ENCODE peak calls at places on chromosomes 3 and 15, in six cellular contexts. L is IMR-90, M is H1, P is trophoblast cell, C is neuronal stem cell, U is H9. E is an unnamed sample.

GRCh38 chr15:79172032-79172481 is 81.5 kb upstream of the RASGRF1 start:
- DNase-seq in U (peak), P (peak), L (no peak), C (no peak), M (no peak), E (no peak)

GRCh38 chr15:66578286-66578875 is 12.6 kb upstream of the LCTL start:
- DNase-seq in C (no peak), L (peak), U (no peak), P (peak), M (no peak), E (peak)

GRCh38 chr3:170690133-170690981 is 104.5 kb upstream of the SLC7A14 start:
- DNase-seq in U (peak), C (peak), P (peak), M (no peak), L (peak), E (peak)

GRCh38 chr3:123406598-123406997 is 42.3 kb downstream of the ADCY5 start:
- DNase-seq in L (no peak), M (no peak), C (no peak), P (no peak), U (no peak), E (no peak)

GRCh38 chr3:113002676-113003075 is 11.9 kb downstream of the GTPBP8 start:
- DNase-seq in M (no peak), U (no peak), C (no peak), L (no peak), P (no peak), E (no peak)

GRCh38 chr3:185825379-185825638 is 467 bp upstream of the IGF2BP2 start:
- DNase-seq in P (no peak), C (no peak), U (no peak), M (no peak), L (no peak), E (no peak)

GRCh38 chr15:51879555-51879954 is 50.1 kb downstream of the TMOD3 start:
- DNase-seq in M (no peak), P (peak), U (no peak), L (peak), C (no peak), E (peak)

GRCh38 chr3:115999598-115999997 is 376.3 kb downstream of the GAP43 start:
- DNase-seq in U (peak), P (no peak), L (peak), C (no peak), M (no peak), E (peak)

GRCh38 chr15:60392601-60392985 is 5.2 kb downstream of the ANXA2 start:
- DNase-seq in P (peak), U (no peak), C (no peak), L (peak), M (no peak), E (peak)

GRCh38 chr15:68299436-68299835 is 21.9 kb downstream of the FEM1B start:
- DNase-seq in P (no peak), L (no peak), M (no peak), U (no peak), C (no peak), E (no peak)

GRCh38 chr3:37833790-37834189 is 27.9 kb upstream of the CTDSPL start:
- DNase-seq in M (no peak), L (no peak), U (no peak), P (peak), C (no peak), E (no peak)

GRCh38 chr3:71104090-71104489 is 479.4 kb downstream of the FOXP1 start:
- DNase-seq in C (no peak), U (no peak), L (peak), M (no peak), P (no peak), E (peak)

GRCh38 chr3:8509961-8510360 is 8.3 kb downstream of the LMCD1 start:
- DNase-seq in L (peak), M (no peak), C (no peak), U (no peak), P (peak), E (peak)

GRCh38 chr3:192916455-192917257 is 1.0 kb downstream of the MB21D2 start:
- DNase-seq in C (peak), U (peak), P (peak), L (peak), M (peak), E (peak)

GRCh38 chr3:125137432-125138033 is 75.0 kb downstream of the SLC12A8 start:
- DNase-seq in C (no peak), M (no peak), L (peak), U (no peak), P (peak), E (peak)

GRCh38 chr15:39404767-39405173 is 176.1 kb upstream of the THBS1 start:
- DNase-seq in C (no peak), L (peak), P (peak), U (no peak), M (no peak), E (peak)

GRCh38 chr3:51338632-51339031 is 46.5 kb upstream of the MANF start:
- DNase-seq in C (no peak), P (no peak), M (no peak), L (no peak), U (peak), E (no peak)

GRCh38 chr3:10467904-10468610 is 37.3 kb downstream of the ATP2B2 start:
- DNase-seq in U (no peak), L (no peak), C (no peak), M (no peak), P (no peak), E (no peak)

GRCh38 chr3:172357850-172358754 is 90.2 kb downstream of the GHSR start:
- DNase-seq in C (no peak), P (no peak), L (peak), M (no peak), U (no peak), E (no peak)

GRCh38 chr15:25408929-25409328 is 29.9 kb downstream of the UBE3A start:
- DNase-seq in P (no peak), L (no peak), C (no peak), U (no peak), M (no peak), E (no peak)

GRCh38 chr3:115855911-115856310 is 232.6 kb downstream of the GAP43 start:
- DNase-seq in M (no peak), L (peak), C (no peak), P (peak), U (no peak), E (peak)

GRCh38 chr3:128917291-128917690 is 37.9 kb downstream of the ACAD9 start:
- DNase-seq in P (no peak), L (no peak), U (no peak), M (no peak), C (no peak), E (no peak)

GRCh38 chr3:72054976-72055375 is 270.0 kb upstream of the PROK2 start:
- DNase-seq in L (no peak), M (no peak), U (no peak), P (peak), C (no peak), E (no peak)

GRCh38 chr3:69740103-69741021 is 1.1 kb downstream of the MITF start:
- DNase-seq in M (peak), P (peak), L (no peak), U (peak), C (no peak), E (peak)

GRCh38 chr3:126878664-126879063 is 104.3 kb upstream of the PLXNA1 start:
- DNase-seq in P (no peak), L (no peak), U (no peak), M (no peak), C (no peak), E (no peak)

GRCh38 chr15:41417418-41417811 is 520 bp downstream of the RTF1 start:
- DNase-seq in U (peak), M (no peak), L (peak), P (no peak), C (no peak), E (peak)

GRCh38 chr3:147267431-147267830 is 138.9 kb downstream of the ZIC4 start:
- DNase-seq in C (no peak), P (no peak), L (peak), U (no peak), M (no peak), E (no peak)

GRCh38 chr3:97815149-97815917 is 6.5 kb upstream of the CRYBG3 start:
- DNase-seq in C (no peak), U (no peak), M (no peak), L (peak), P (no peak), E (no peak)

GRCh38 chr15:39403674-39404117 is 177.2 kb upstream of the THBS1 start:
- DNase-seq in C (no peak), U (no peak), L (peak), P (peak), M (no peak), E (peak)

GRCh38 chr15:28914046-28914445 is 28.3 kb downstream of the APBA2 start:
- DNase-seq in M (no peak), P (no peak), C (no peak), L (no peak), U (no peak), E (no peak)

GRCh38 chr15:40591310-40591845 is 2.7 kb upstream of the KNL1 start:
- DNase-seq in C (no peak), P (no peak), U (peak), L (no peak), M (no peak), E (no peak)

GRCh38 chr3:62186967-62187366 is 186.4 kb downstream of the FEZF2 start:
- DNase-seq in L (peak), P (peak), M (no peak), C (no peak), U (no peak), E (peak)

GRCh38 chr15:63483521-63484371 is 20.6 kb upstream of the USP3 start:
- DNase-seq in M (no peak), L (no peak), U (no peak), P (peak), C (no peak), E (no peak)

GRCh38 chr15:60179786-60180391 is 175.8 kb downstream of the FOXB1 start:
- DNase-seq in M (no peak), U (no peak), L (peak), C (peak), P (peak), E (peak)

GRCh38 chr15:29571728-29572454 is 250.4 kb downstream of the TJP1 start:
- DNase-seq in P (no peak), M (no peak), U (no peak), C (peak), L (no peak), E (peak)

GRCh38 chr3:14047027-14047426 is 77.6 kb downstream of the CHCHD4 start:
- DNase-seq in P (no peak), L (no peak), M (no peak), C (no peak), U (no peak), E (no peak)

GRCh38 chr3:95048564-95048963 is 985.7 kb downstream of the NSUN3 start:
- DNase-seq in U (no peak), M (no peak), C (no peak), P (no peak), L (no peak), E (peak)

GRCh38 chr3:52087728-52088127 is 31.4 kb upstream of the DUSP7 start:
- DNase-seq in L (no peak), C (no peak), M (no peak), U (no peak), P (no peak), E (no peak)

GRCh38 chr3:43093006-43093405 is 12.9 kb downstream of the POMGNT2 start:
- DNase-seq in L (no peak), P (no peak), U (no peak), C (no peak), M (no peak), E (no peak)

DNA sequence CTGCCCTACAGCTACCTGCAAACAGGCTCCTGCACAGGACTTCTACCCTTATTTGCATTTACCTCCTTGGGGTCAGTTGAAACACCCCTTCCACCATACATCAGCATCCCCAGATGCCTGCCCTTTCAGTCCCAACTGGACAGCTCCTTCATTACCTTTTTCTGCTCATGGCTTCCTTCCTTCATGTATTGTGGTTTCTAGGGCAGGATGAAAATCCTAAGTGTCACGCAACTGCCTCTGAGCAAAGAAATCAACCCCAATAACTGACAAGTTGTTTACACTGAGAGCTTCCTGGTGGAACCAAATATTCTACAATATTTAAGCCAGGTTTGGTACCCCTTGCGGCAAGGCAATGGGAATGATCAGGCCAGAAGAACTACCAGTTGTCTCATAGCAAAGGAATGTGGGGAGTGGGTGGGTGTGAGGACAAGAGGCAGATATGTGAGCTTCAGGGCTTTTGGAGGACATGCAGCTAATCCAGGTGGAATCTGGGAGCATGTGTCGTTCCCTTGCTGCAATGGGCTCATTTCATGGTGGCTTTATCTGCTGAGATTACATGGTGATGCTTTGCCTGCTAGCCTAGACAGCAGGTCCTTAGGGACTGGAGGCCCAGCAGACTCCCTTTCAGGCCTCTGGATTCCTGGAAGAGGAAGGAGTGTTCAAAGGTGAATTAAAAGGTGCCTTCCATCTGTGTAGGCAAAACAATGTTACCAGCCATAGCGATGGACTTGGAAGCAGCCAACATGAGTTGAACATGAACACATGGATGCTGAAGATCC is 34.9 kb downstream of the PPCDC start:
- DNase-seq in P (peak), M (no peak), L (peak), C (no peak), U (no peak), E (no peak)
- H2AK5ac ChIP-seq in P (no peak), M (no peak), L (no peak), C (no peak), U (no peak), E (no peak)

GRCh38 chr15:53625962-53626845 is 133.3 kb downstream of the WDR72 start:
- DNase-seq in U (peak), L (no peak), C (no peak), P (no peak), M (no peak), E (no peak)
- H3K4me2 ChIP-seq in U (no peak), L (no peak), C (no peak), P (no peak), M (no peak), E (no peak)

GRCh38 chr3:158906749-158907148 is 104.9 kb downstream of the MFSD1 start:
- DNase-seq in C (no peak), L (no peak), P (no peak), U (no peak), M (no peak), E (no peak)
- H4K91ac ChIP-seq in C (no peak), L (no peak), P (no peak), U (no peak), M (no peak), E (no peak)

GRCh38 chr3:181723568-181724431 is 12.1 kb downstream of the SOX2 start:
- DNase-seq in U (no peak), P (no peak), C (no peak), L (no peak), M (no peak), E (no peak)

GRCh38 chr3:181721369-181721768 is 9.6 kb downstream of the SOX2 start:
- DNase-seq in P (no peak), L (no peak), U (no peak), C (no peak), M (no peak), E (no peak)

GRCh38 chr3:181720281-181720680 is 8.6 kb downstream of the SOX2 start:
- DNase-seq in L (no peak), P (no peak), U (no peak), C (no peak), M (no peak), E (no peak)

GRCh38 chr3:181723064-181723463 is 11.3 kb downstream of the SOX2 start:
- DNase-seq in U (no peak), M (no peak), L (no peak), P (no peak), C (no peak), E (no peak)

DNA sequence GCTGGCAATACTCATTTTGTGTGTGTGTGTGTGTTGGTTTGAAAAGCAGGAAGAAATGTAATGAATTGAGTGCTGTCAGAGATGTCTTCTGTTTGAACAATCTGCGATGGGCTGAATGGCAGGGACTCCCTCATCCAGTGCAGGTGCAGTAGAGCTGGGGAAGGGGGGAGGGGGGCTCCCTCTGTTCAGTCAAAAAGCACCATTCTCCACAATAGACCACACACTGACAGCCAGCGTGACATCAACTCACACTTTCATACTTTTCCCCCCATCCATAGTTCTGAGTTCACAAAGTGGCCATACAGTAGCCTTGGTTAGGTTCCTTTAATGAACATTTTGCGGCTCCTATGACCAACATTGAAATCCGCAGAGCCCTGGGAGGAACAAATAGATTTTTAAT is 10.4 kb downstream of the SOX2 start:
- DNase-seq in C (no peak), U (no peak), P (no peak), L (no peak), M (no peak), E (no peak)
- H2AK5ac ChIP-seq in C (no peak), U (no peak), P (no peak), L (no peak), M (no peak), E (no peak)

GRCh38 chr3:195001961-195002861 is 268.7 kb downstream of the XXYLT1 start:
- DNase-seq in M (peak), P (peak), U (peak), L (peak), C (peak), E (peak)

GRCh38 chr3:195003006-195003892 is 267.7 kb downstream of the XXYLT1 start:
- DNase-seq in M (no peak), L (no peak), P (no peak), U (no peak), C (no peak), E (no peak)

GRCh38 chr3:195005251-195005620 is 265.7 kb downstream of the XXYLT1 start:
- DNase-seq in U (no peak), M (no peak), P (peak), C (no peak), L (no peak), E (no peak)

GRCh38 chr3:195004512-195005250 is 266.3 kb downstream of the XXYLT1 start:
- DNase-seq in U (no peak), M (no peak), P (no peak), C (no peak), L (no peak), E (no peak)

DNA sequence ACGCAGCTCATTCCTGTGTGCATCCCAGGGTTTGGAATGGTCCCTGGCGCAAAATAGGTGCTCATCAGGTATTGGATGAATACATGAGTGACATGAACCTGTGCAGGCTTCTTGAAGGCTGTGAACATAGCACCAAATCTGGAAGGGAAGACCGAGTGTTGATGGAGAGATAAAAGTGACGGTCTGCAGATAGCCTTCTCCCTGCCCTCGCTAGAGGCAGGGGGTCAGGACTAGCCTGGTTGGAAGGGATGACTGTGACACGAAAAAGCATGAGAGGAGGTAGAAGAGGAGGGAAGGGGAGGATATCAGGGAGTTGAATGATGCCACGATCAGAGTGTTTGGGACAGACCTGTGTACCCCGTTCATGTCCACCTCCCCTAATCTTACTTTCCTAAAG is 267.1 kb downstream of the XXYLT1 start:
- DNase-seq in C (no peak), P (no peak), U (no peak), L (no peak), M (no peak), E (no peak)
- H3K4me2 ChIP-seq in C (no peak), P (no peak), U (no peak), L (no peak), M (no peak), E (no peak)